ENCODE peak calls at places on chromosomes 12 and 14, in six cellular contexts. F is astrocyte, Y is left ventricle myocardium inferior, P is mammary epithelial cell, X is choroid plexus epithelial cell, J is HepG2. R is an unnamed sample.

GRCh38 chr14:105348945-105349699 is 34.6 kb downstream of the PACS2 start:
- DNase-seq in F (no peak), Y (no peak), P (no peak), X (no peak), J (no peak), R (no peak)

GRCh38 chr12:74890237-74890599 is 319.4 kb downstream of the KCNC2 start:
- DNase-seq in F (peak; percentile 89), Y (no peak), P (peak; percentile 86), X (peak; percentile 94), J (peak; percentile 15), R (peak; percentile 85)

GRCh38 chr14:35335388-35336092 is 43.4 kb downstream of the PSMA6 start:
- DNase-seq in F (no peak), Y (peak; percentile 57), P (no peak), X (no peak), J (peak; percentile 86), R (peak; percentile 21)

GRCh38 chr12:120367252-120367923 is 1.6 kb downstream of the MSI1 start:
- DNase-seq in F (no peak), Y (no peak), P (no peak), X (peak; percentile 17), J (no peak), R (no peak)

GRCh38 chr14:68663385-68664076 is 129.3 kb downstream of the ZFP36L1 start:
- DNase-seq in F (peak; percentile 99), Y (no peak), P (peak; percentile 73), X (no peak), J (no peak), R (peak; percentile 99)

GRCh38 chr14:59333668-59334067 is 131.5 kb downstream of the GPR135 start:
- DNase-seq in F (peak; percentile 95), Y (no peak), P (peak; percentile 80), X (peak; percentile 99), J (peak; percentile 40), R (peak; percentile 93)

GRCh38 chr14:22375321-22375930 is 213.6 kb downstream of the DAD1 start:
- DNase-seq in F (peak; percentile 25), Y (no peak), P (peak; percentile 38), X (peak; percentile 86), J (peak; percentile 79), R (peak; percentile 61)

GRCh38 chr12:45214739-45215418 is 1.0 kb upstream of the ANO6 start:
- DNase-seq in F (peak; percentile 23), Y (no peak), P (no peak), X (peak; percentile 58), J (no peak), R (peak; percentile 67)

GRCh38 chr12:104630230-104630670 is 173.5 kb downstream of the CHST11 start:
- DNase-seq in F (no peak), Y (no peak), P (no peak), X (no peak), J (no peak), R (no peak)

GRCh38 chr12:103373088-103373523 is 122.7 kb downstream of the C12orf42 start:
- DNase-seq in F (no peak), Y (no peak), P (no peak), X (no peak), J (no peak), R (no peak)

GRCh38 chr12:1398673-1399072 is 195.7 kb downstream of the FBXL14 start:
- DNase-seq in F (no peak), Y (no peak), P (no peak), X (peak; percentile 52), J (no peak), R (peak; percentile 66)

GRCh38 chr14:101072945-101073597 is 169.5 kb upstream of the RTL1 start:
- DNase-seq in F (peak; percentile 95), Y (no peak), P (peak; percentile 95), X (peak; percentile 95), J (peak; percentile 77), R (peak; percentile 97)

GRCh38 chr12:47236109-47236714 is 156.5 kb upstream of the AMIGO2 start:
- DNase-seq in F (peak; percentile 90), Y (no peak), P (peak; percentile 86), X (peak; percentile 78), J (no peak), R (peak; percentile 90)

GRCh38 chr12:80325167-80325959 is 118.7 kb upstream of the PTPRQ start:
- DNase-seq in F (no peak), Y (no peak), P (no peak), X (peak; percentile 21), J (no peak), R (no peak)

GRCh38 chr12:31756977-31757420 is 28.2 kb upstream of the AMN1 start:
- DNase-seq in F (peak; percentile 71), Y (no peak), P (peak; percentile 87), X (peak; percentile 81), J (peak; percentile 41), R (peak; percentile 59)

GRCh38 chr12:122729583-122730214 is 945 bp downstream of the HCAR1 start:
- DNase-seq in F (no peak), Y (no peak), P (peak; percentile 33), X (no peak), J (no peak), R (no peak)

GRCh38 chr12:122732611-122733010 is 2.0 kb upstream of the HCAR1 start:
- DNase-seq in F (no peak), Y (no peak), P (no peak), X (no peak), J (no peak), R (no peak)

GRCh38 chr12:122726056-122726558 is 4.5 kb downstream of the HCAR1 start:
- DNase-seq in F (peak; percentile 47), Y (no peak), P (peak; percentile 92), X (peak; percentile 61), J (peak; percentile 69), R (no peak)

GRCh38 chr12:122732170-122732569 is 1.5 kb upstream of the HCAR1 start:
- DNase-seq in F (no peak), Y (no peak), P (no peak), X (no peak), J (no peak), R (no peak)

GRCh38 chr12:122730215-122731014 is at the start of gene HCAR1:
- DNase-seq in F (no peak), Y (no peak), P (peak; percentile 61), X (peak; percentile 63), J (peak; percentile 40), R (peak; percentile 40)
- TF ChIP-seq CTCF in F (no peak), Y (no peak), P (no peak), X (peak; percentile 45), J (no peak), R (no peak)

GRCh38 chr14:95533391-95533821 is 1.4 kb upstream of the GLRX5 start:
- DNase-seq in F (peak; percentile 42), Y (no peak), P (no peak), X (peak; percentile 67), J (peak; percentile 21), R (peak; percentile 61)
- H3K4me3 ChIP-seq in F (peak overlapping the region; percentile 93), Y (peak overlapping the region; percentile 95), P (peak overlapping the region; percentile 71), X (peak overlapping the region; percentile 87), J (peak overlapping the region; percentile 88), R (peak overlapping the region; percentile 80)

DNA sequence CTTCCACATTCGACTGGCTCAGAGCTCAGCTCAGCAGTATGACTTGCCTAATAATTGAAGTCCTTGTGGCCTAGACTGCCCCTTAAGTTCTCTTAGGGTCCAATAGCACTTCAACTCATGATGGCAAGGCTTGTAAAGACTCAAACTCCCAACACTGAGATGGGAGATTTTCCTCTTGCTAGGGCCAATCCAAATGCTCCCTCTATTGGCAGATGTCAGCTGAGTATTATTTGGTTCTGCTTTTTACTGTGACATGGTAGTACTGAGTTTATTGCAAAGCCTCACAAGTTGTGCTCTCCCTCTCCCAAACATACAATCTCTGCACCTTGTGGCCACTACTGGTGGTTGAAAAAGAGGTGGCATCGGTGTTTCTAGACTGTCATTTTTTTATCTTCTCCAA is 164.2 kb downstream of the ALG10 start:
- DNase-seq in F (no peak), Y (no peak), P (no peak), X (no peak), J (no peak), R (no peak)
- TF ChIP-seq CTCF in F (no peak), Y (peak; percentile 17), P (no peak), X (no peak), J (peak; percentile 23), R (no peak)

GRCh38 chr12:28164644-28165313 is 25.5 kb upstream of the CCDC91 start:
- DNase-seq in F (no peak), Y (no peak), P (peak; percentile 17), X (peak; percentile 9), J (peak; percentile 54), R (peak; percentile 6)
- H3K4me3 ChIP-seq in F (no peak overlapping the region), Y (no peak overlapping the region), P (no peak overlapping the region), X (no peak overlapping the region), J (no peak overlapping the region), R (no peak overlapping the region)

R was measured in fibroblast of mammary gland.